ENCODE peak calls at places on chromosomes 4 and X, in five cellular contexts. C is upper lobe of left lung, R is HepG2, H is K562, O is GM12878. Y is an unnamed sample.

GRCh38 chr4:177583000-177583399 is 140.8 kb upstream of the AGA start:
- ATAC-seq in R (no peak), O (no peak), C (no peak), H (no peak), Y (no peak)

GRCh38 chr4:11625206-11625605 is 196.5 kb upstream of the HS3ST1 start:
- ATAC-seq in C (no peak), R (no peak), H (no peak), O (no peak), Y (peak)

GRCh38 chr4:7192252-7193039 is at the start of gene SORCS2:
- ATAC-seq in C (peak), R (peak), H (peak), O (peak), Y (peak)

GRCh38 chrX:13398073-13398823 is 78.4 kb upstream of the ATXN3L start:
- ATAC-seq in O (peak), H (peak), C (peak), R (peak), Y (peak)

GRCh38 chrX:24515447-24515846 is 50.4 kb downstream of the PDK3 start:
- ATAC-seq in C (no peak), R (no peak), O (no peak), H (peak), Y (no peak)

GRCh38 chr4:168863719-168864632 is 146.1 kb downstream of the CBR4 start:
- ATAC-seq in C (no peak), H (no peak), O (no peak), R (no peak), Y (no peak)

GRCh38 chr4:95421869-95422268 is 126.9 kb downstream of the UNC5C start:
- ATAC-seq in C (no peak), H (no peak), O (peak), R (no peak), Y (no peak)

GRCh38 chr4:165662341-165662740 is 210.7 kb upstream of the TLL1 start:
- ATAC-seq in O (no peak), R (no peak), H (no peak), C (no peak), Y (no peak)

GRCh38 chr4:119315036-119315435 is 6.9 kb downstream of the FABP2 start:
- ATAC-seq in H (no peak), O (no peak), C (no peak), R (no peak), Y (no peak)

GRCh38 chrX:42094208-42094607 is 170.9 kb upstream of the CASK start:
- ATAC-seq in R (no peak), C (no peak), O (peak), H (no peak), Y (no peak)

GRCh38 chr4:181418491-181418890 is 824.7 kb upstream of the TENM3 start:
- ATAC-seq in H (no peak), O (no peak), R (no peak), C (no peak), Y (no peak)
- TF ChIP-seq POLR2AphosphoS5 in H (no peak), O (no peak), R (no peak), C (no peak), Y (no peak)

GRCh38 chr4:40840985-40841571 is 91.3 kb downstream of the NSUN7 start:
- ATAC-seq in H (peak), R (peak), O (peak), C (peak), Y (peak)
- TF ChIP-seq EP300 in H (no peak), R (no peak), O (no peak), C (no peak), Y (no peak)

GRCh38 chrX:43654431-43655150 is 1.5 kb upstream of the MAOA start:
- ATAC-seq in O (peak), R (peak), C (peak), H (peak), Y (peak)

GRCh38 chrX:43655961-43656494 is at the start of gene MAOA:
- ATAC-seq in R (peak), O (no peak), C (peak), H (no peak), Y (peak)

GRCh38 chrX:43655151-43655676 is 885 bp upstream of the MAOA start:
- ATAC-seq in R (peak), H (no peak), O (peak), C (peak), Y (peak)
- TF ChIP-seq POLR2AphosphoS5 in R (no peak), H (no peak), O (no peak), C (no peak), Y (no peak)

DNA sequence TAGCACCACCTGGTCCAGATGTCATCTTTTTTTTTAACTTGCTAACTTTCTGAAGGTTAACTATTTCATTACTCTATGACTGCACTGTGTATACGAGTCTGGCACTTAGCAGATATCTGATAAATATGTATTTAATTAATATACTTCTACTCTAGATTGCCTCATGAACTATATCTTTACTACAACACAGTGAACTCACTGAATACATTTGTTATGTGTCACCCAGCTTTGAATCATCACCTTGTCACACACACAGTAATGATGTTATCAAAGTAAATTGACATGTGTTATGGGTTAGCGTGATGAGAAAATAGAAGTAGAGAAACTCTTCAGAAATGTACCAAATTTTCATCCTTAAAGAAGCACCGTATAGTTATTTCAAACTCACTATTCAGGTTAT is 419.3 kb upstream of the ADGRL3 start:
- ATAC-seq in C (no peak), H (no peak), O (no peak), R (no peak), Y (no peak)
- TF ChIP-seq EP300 in C (no peak), H (no peak), O (no peak), R (no peak), Y (no peak)

DNA sequence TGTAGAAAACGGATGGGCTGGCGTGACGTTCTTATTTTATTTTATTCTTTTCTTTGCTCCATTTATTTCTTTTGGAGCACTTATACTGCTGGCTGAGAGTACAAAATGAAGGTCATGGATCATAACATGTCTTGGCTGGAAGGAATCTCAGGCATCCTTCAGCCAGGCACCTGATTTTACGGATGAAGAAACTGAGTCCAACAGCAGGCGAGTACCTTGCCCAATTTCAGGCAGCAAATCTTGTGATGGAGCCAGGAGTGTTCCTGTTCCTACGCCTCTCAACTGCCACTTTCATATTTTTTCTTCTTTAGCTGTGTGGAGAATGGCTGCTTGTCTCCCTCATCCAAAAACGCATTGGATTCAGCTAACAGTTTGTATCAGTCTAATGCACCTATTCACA is 332.1 kb upstream of the IGFBP7 start:
- ATAC-seq in C (no peak), O (no peak), H (no peak), R (no peak), Y (peak)
- TF ChIP-seq POLR2AphosphoS5 in C (no peak), O (no peak), H (no peak), R (no peak), Y (no peak)

GRCh38 chr4:90857081-90857820 is 730.1 kb downstream of the CCSER1 start:
- ATAC-seq in O (no peak), C (no peak), H (no peak), R (no peak), Y (no peak)
- TF ChIP-seq EP300 in O (no peak), C (no peak), H (no peak), R (no peak), Y (no peak)

GRCh38 chrX:64447207-64447606 is 52.0 kb upstream of the MTMR8 start:
- ATAC-seq in C (no peak), O (no peak), R (no peak), H (no peak), Y (no peak)
- TF ChIP-seq POLR2AphosphoS5 in C (no peak), O (no peak), R (no peak), H (no peak), Y (no peak)

GRCh38 chrX:2401590-2402360 is 99.0 kb downstream of the DHRSX start:
- ATAC-seq in H (no peak), O (no peak), R (peak), C (no peak), Y (peak)
- TF ChIP-seq EP300 in H (no peak), O (no peak), R (peak), C (no peak), Y (no peak)

Y was measured in gastroesophageal sphincter.